ENCODE peak calls at places on chromosome X, in eight cellular contexts. L is BJ, D is fibroblast of mammary gland, Z is heart left ventricle, S is MM.1S, E is osteocyte, M is colonic mucosa, W is MCF 10A. X is an unnamed sample.

GRCh38 chrX:51891821-51892551 is 1.4 kb upstream of the MAGED1 start:
- DNase-seq in L (peak), D (peak), Z (peak), S (no peak), E (no peak), M (no peak), W (no peak), X (peak)

GRCh38 chrX:22389544-22390243 is 117.0 kb downstream of the CBLL2 start:
- DNase-seq in L (no peak), D (peak), Z (no peak), S (no peak), E (no peak), M (no peak), W (peak), X (peak)

GRCh38 chrX:40945366-40945713 is 139.9 kb upstream of the USP9X start:
- DNase-seq in L (no peak), D (peak), Z (peak), S (no peak), E (no peak), M (peak), W (peak), X (peak)

GRCh38 chrX:47243351-47243750 is 10.5 kb downstream of the USP11 start:
- DNase-seq in L (no peak), D (no peak), Z (no peak), S (no peak), E (no peak), M (no peak), W (no peak), X (no peak)

GRCh38 chrX:74923942-74924448 is 1.3 kb downstream of the NEXMIF start:
- DNase-seq in L (no peak), D (no peak), Z (no peak), S (no peak), E (no peak), M (peak), W (no peak), X (no peak)

GRCh38 chrX:39309721-39310152 is 508.5 kb downstream of the MID1IP1 start:
- DNase-seq in L (no peak), D (no peak), Z (peak), S (no peak), E (no peak), M (no peak), W (no peak), X (no peak)

GRCh38 chrX:133970021-133970550 is 15.3 kb downstream of the GPC3 start:
- DNase-seq in L (no peak), D (no peak), Z (no peak), S (no peak), E (no peak), M (no peak), W (no peak), X (no peak)

GRCh38 chrX:46574941-46575381 is 1.4 kb downstream of the CHST7 start:
- DNase-seq in L (no peak), D (no peak), Z (peak), S (peak), E (no peak), M (no peak), W (no peak), X (peak)

GRCh38 chrX:30060718-30061117 is 154.6 kb upstream of the MAGEB2 start:
- DNase-seq in L (no peak), D (peak), Z (no peak), S (no peak), E (no peak), M (no peak), W (peak), X (no peak)

GRCh38 chrX:134144231-134144630 is 92.8 kb upstream of the CCDC160 start:
- DNase-seq in L (no peak), D (peak), Z (no peak), S (peak), E (no peak), M (no peak), W (peak), X (no peak)

GRCh38 chrX:23844502-23845138 is 61.6 kb downstream of the SAT1 start:
- DNase-seq in L (no peak), D (peak), Z (no peak), S (no peak), E (no peak), M (peak), W (no peak), X (peak)

GRCh38 chrX:24023972-24024664 is 2.9 kb downstream of the KLHL15 start:
- DNase-seq in L (no peak), D (peak), Z (no peak), S (peak), E (no peak), M (no peak), W (peak), X (no peak)

GRCh38 chrX:41481264-41482109 is 34.3 kb downstream of the NYX start:
- DNase-seq in L (no peak), D (peak), Z (no peak), S (no peak), E (no peak), M (no peak), W (peak), X (no peak)

GRCh38 chrX:50081282-50081955 is 119.4 kb downstream of the AKAP4 start:
- DNase-seq in L (no peak), D (peak), Z (peak), S (no peak), E (no peak), M (peak), W (peak), X (peak)

GRCh38 chrX:96909291-96909690 is 25.6 kb downstream of the RPA4 start:
- DNase-seq in L (no peak), D (peak), Z (no peak), S (no peak), E (no peak), M (no peak), W (no peak), X (no peak)

GRCh38 chrX:104084534-104085277 is 8.7 kb upstream of the TMSB15C start:
- DNase-seq in L (no peak), D (peak), Z (no peak), S (no peak), E (no peak), M (no peak), W (no peak), X (no peak)

GRCh38 chrX:36241397-36241796 is 321.9 kb downstream of the CFAP47 start:
- DNase-seq in L (no peak), D (no peak), Z (no peak), S (no peak), E (no peak), M (no peak), W (peak), X (no peak)

GRCh38 chrX:17564689-17565409 is 172.4 kb upstream of the SCML1 start:
- DNase-seq in L (no peak), D (peak), Z (no peak), S (no peak), E (no peak), M (no peak), W (peak), X (no peak)

GRCh38 chrX:154717824-154718223 is 33.1 kb downstream of the GAB3 start:
- DNase-seq in L (no peak), D (peak), Z (no peak), S (no peak), E (no peak), M (no peak), W (no peak), X (peak)

GRCh38 chrX:24789047-24789446 is 95.3 kb downstream of the POLA1 start:
- DNase-seq in L (no peak), D (no peak), Z (no peak), S (no peak), E (no peak), M (no peak), W (no peak), X (no peak)

GRCh38 chrX:129876734-129877395 is 29.1 kb upstream of the UTP14A start:
- DNase-seq in L (no peak), D (peak), Z (no peak), S (no peak), E (no peak), M (no peak), W (no peak), X (peak)

GRCh38 chrX:39470588-39471155 is 627.1 kb downstream of the BCOR start:
- DNase-seq in L (no peak), D (peak), Z (peak), S (no peak), E (no peak), M (peak), W (no peak), X (no peak)

GRCh38 chrX:41406211-41406610 is 40.9 kb upstream of the NYX start:
- DNase-seq in L (no peak), D (peak), Z (no peak), S (no peak), E (no peak), M (no peak), W (peak), X (peak)

GRCh38 chrX:103550415-103551051 is 31.2 kb upstream of the RAB40A start:
- DNase-seq in L (no peak), D (peak), Z (no peak), S (no peak), E (no peak), M (no peak), W (no peak), X (no peak)

GRCh38 chrX:15150578-15150977 is 119.3 kb downstream of the ASB9 start:
- DNase-seq in L (no peak), D (no peak), Z (no peak), S (no peak), E (no peak), M (no peak), W (no peak), X (no peak)

GRCh38 chrX:63101879-63102620 is 249.1 kb downstream of the SPIN4 start:
- DNase-seq in L (no peak), D (no peak), Z (no peak), S (no peak), E (no peak), M (no peak), W (no peak), X (no peak)

GRCh38 chrX:51837926-51838325 is 55.5 kb upstream of the MAGED1 start:
- DNase-seq in L (peak), D (peak), Z (peak), S (no peak), E (no peak), M (peak), W (peak), X (peak)

GRCh38 chrX:34632404-34632803 is 24.7 kb downstream of the TMEM47 start:
- DNase-seq in L (no peak), D (no peak), Z (no peak), S (no peak), E (no peak), M (no peak), W (no peak), X (no peak)

GRCh38 chrX:40147399-40148188 is 49.8 kb upstream of the BCOR start:
- DNase-seq in L (no peak), D (no peak), Z (no peak), S (no peak), E (no peak), M (no peak), W (no peak), X (no peak)

DNA sequence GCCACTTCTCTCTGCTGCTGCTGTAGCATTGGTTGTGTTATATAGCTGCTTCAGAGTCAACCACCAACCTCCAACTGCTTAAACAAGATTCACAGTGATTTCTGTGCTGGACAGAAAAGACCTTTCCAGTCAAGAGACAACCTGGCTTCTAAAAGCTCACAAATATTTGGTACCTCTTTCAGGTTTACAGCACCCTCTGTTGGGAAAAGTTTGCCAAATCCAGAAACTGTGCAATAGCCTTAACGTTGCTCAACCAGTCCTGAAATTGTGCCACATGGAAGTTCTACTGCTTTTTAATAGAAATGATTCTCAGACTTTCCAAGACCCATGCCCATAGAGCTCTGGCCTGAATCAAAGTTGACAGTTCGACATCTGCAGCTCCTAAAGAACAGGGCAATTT is 842.1 kb upstream of the HTR2C start:
- DNase-seq in L (no peak), D (peak), Z (no peak), S (peak), E (no peak), M (no peak), W (peak), X (peak)
- TF ChIP-seq CTCF in L (no peak), D (peak), Z (no peak), S (peak), E (no peak), M (no peak), W (peak), X (no peak)

GRCh38 chrX:7073336-7073735 is 74.2 kb upstream of the STS start:
- DNase-seq in L (no peak), D (no peak), Z (no peak), S (no peak), E (no peak), M (no peak), W (no peak), X (no peak)

GRCh38 chrX:7076245-7076661 is 71.3 kb upstream of the STS start:
- DNase-seq in L (no peak), D (no peak), Z (no peak), S (no peak), E (no peak), M (no peak), W (no peak), X (no peak)

GRCh38 chrX:7074908-7075204 is 72.7 kb upstream of the STS start:
- DNase-seq in L (no peak), D (no peak), Z (no peak), S (no peak), E (no peak), M (no peak), W (no peak), X (no peak)

GRCh38 chrX:7072856-7073255 is 74.7 kb upstream of the STS start:
- DNase-seq in L (no peak), D (no peak), Z (no peak), S (no peak), E (no peak), M (no peak), W (no peak), X (no peak)

DNA sequence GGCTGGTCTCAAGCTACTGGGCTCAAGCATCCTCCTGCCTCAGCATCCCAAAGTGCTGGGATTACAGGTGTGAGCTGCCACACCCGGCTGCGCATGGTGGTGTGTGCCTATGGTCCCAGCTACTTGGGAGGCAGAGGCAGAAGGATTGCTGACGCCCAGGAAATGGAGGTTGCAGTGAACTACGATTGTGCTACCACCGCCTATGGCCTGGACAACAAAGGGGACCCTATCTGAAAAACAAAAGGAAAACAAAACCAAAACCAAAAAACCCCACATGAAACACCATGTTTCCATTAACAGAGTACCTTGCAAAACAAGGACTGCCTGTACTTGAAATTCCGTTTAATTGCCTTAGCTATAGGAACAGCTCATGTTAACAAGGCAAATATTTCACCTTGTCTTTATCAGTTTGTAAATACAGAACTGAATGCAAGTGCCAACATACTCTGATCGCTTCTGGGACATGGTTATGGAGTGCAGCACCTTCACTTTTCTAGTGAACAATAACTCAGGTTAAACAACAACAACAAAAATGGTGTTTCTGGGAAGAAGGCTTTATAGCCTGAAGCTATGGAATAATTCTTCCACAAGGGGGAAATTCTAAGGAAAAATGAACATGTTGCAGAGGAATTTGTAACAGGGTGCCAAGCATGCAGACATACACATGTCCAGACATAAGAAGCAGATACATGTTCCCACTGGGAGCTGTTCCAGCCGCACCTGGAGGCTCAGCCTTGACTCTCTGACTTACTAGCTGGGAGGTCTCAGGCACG is 73.2 kb upstream of the STS start:
- DNase-seq in L (no peak), D (no peak), Z (no peak), S (no peak), E (no peak), M (no peak), W (no peak), X (no peak)
- TF ChIP-seq CTCF in L (no peak), D (peak), Z (no peak), S (no peak), E (peak), M (no peak), W (no peak), X (no peak)

GRCh38 chrX:110403839-110404238 is 45.2 kb downstream of the RTL9 start:
- DNase-seq in L (no peak), D (peak), Z (no peak), S (no peak), E (no peak), M (no peak), W (no peak), X (peak)

GRCh38 chrX:110404376-110404775 is 45.7 kb downstream of the RTL9 start:
- DNase-seq in L (no peak), D (no peak), Z (no peak), S (no peak), E (no peak), M (no peak), W (no peak), X (no peak)

GRCh38 chrX:110407910-110408545 is 49.4 kb downstream of the RTL9 start:
- DNase-seq in L (no peak), D (peak), Z (no peak), S (peak), E (no peak), M (peak), W (peak), X (no peak)

GRCh38 chrX:110408949-110409588 is 50.4 kb downstream of the RTL9 start:
- DNase-seq in L (no peak), D (no peak), Z (no peak), S (no peak), E (no peak), M (no peak), W (no peak), X (no peak)

DNA sequence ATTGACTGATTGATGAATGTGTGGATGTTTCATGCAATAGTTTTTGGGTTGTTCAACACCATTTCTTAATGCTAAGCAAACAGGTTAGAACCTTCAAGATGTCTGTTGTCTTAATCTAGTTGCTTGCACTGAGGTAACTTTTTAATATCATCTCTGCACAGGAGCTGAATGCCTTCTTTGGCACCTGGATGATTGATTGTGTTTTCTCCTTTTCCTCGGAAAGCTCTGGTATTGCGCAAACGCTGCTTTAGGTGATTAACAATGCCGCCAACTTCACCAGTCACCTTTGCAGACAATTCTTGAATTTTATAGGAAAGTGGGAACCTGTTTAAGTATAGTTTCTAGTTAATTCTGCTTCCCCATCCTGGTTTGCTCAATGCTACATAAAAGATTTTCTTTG is 48.2 kb downstream of the RTL9 start:
- DNase-seq in L (no peak), D (no peak), Z (no peak), S (no peak), E (no peak), M (no peak), W (peak), X (no peak)
- TF ChIP-seq CTCF in L (no peak), D (no peak), Z (no peak), S (no peak), E (no peak), M (no peak), W (no peak), X (no peak)

DNA sequence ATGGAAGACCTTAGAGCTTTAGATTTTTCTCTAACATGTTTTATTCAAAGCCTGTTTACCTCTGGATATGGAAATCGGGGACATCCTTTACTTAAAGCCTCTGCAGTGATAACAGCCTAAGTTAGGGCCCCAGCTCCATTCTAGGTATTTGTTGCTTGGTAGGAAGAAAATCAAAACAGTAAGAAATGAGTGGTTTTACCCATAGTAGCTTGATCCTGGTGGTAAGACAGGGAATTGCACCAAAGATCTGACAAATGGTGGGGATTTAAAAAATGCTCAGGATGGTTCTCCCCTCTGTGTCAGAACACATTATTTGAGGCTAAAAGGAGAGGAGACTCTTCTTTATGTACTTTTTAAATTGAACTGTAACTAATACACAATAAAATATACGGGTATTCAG is 52.4 kb downstream of the AFF2 start:
- DNase-seq in L (no peak), D (no peak), Z (no peak), S (no peak), E (no peak), M (no peak), W (no peak), X (no peak)
- TF ChIP-seq CTCF in L (peak), D (peak), Z (peak), S (peak), E (peak), M (no peak), W (peak), X (no peak)

DNA sequence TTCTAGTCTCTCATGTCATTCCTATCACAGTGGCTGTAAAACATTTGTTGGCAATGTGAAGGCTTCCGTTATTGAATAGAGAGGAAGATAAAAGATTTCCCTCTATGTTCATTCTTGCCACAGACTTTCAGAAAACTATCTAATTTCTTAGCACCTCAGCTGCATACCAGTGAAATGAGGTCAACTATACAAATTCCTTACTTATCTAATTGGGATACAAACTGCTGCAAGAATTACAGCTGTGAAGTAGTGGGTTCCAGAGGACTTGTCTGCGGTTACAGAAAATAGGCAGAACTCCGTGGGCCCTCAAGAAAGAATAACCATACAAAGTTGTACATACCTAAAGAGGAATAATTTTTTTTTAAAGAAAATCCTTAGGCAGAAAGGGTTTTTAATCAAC is 175.8 kb downstream of the PPP1R2C start:
- DNase-seq in L (no peak), D (no peak), Z (no peak), S (no peak), E (no peak), M (no peak), W (no peak), X (no peak)
- TF ChIP-seq CTCF in L (no peak), D (no peak), Z (no peak), S (no peak), E (no peak), M (no peak), W (no peak), X (no peak)

GRCh38 chrX:48761674-48762471 is at the start of gene GLOD5:
- DNase-seq in L (no peak), D (peak), Z (no peak), S (peak), E (no peak), M (peak), W (peak), X (no peak)
- TF ChIP-seq CTCF in L (peak), D (no peak), Z (no peak), S (peak), E (peak), M (peak), W (peak), X (no peak)